ENCODE peak calls at places on chromosomes 12 and 14, in ten cellular contexts. K, G, V, U, P, J, M, N, W and Q are unnamed samples.

GRCh38 chr14:51652168-51653095 is 722 bp downstream of the FRMD6 start:
- DNase-seq in K (peak; percentile 2), G (peak; percentile 43), V (no peak), U (peak; percentile 48), P (no peak), J (peak; percentile 43), M (peak; percentile 62), N (no peak), W (peak; percentile 26), Q (peak; percentile 88)

GRCh38 chr14:103502877-103503276 is 19.8 kb downstream of the CKB start:
- DNase-seq in K (no peak), G (no peak), V (no peak), U (no peak), P (no peak), J (no peak), M (no peak), N (no peak), W (no peak), Q (no peak)

GRCh38 chr12:111841750-111842555 is at the start of gene MAPKAPK5:
- DNase-seq in K (peak; percentile 96), G (peak; percentile 92), V (peak; percentile 97), U (peak; percentile 84), P (peak; percentile 96), J (peak; percentile 94), M (peak; percentile 98), N (peak; percentile 74), W (peak; percentile 99), Q (peak; percentile 93)

GRCh38 chr14:63268746-63269145 is 50.0 kb downstream of the GPHB5 start:
- DNase-seq in K (no peak), G (no peak), V (no peak), U (no peak), P (no peak), J (no peak), M (no peak), N (no peak), W (no peak), Q (no peak)

GRCh38 chr14:91732439-91732838 is 553 bp upstream of the CATSPERB start:
- DNase-seq in K (no peak), G (no peak), V (no peak), U (no peak), P (no peak), J (no peak), M (no peak), N (no peak), W (no peak), Q (no peak)

GRCh38 chr12:54259194-54260011 is 20.5 kb downstream of the CBX5 start:
- DNase-seq in K (peak; percentile 14), G (peak; percentile 90), V (peak; percentile 78), U (peak; percentile 76), P (peak; percentile 88), J (peak; percentile 82), M (peak; percentile 77), N (peak; percentile 38), W (peak; percentile 25), Q (peak; percentile 81)

GRCh38 chr14:69183735-69184134 is 7.6 kb upstream of the EXD2 start:
- DNase-seq in K (no peak), G (no peak), V (no peak), U (no peak), P (peak; percentile 57), J (no peak), M (no peak), N (no peak), W (no peak), Q (no peak)

GRCh38 chr12:41073633-41074576 is 114.2 kb upstream of the PDZRN4 start:
- DNase-seq in K (no peak), G (no peak), V (no peak), U (no peak), P (no peak), J (no peak), M (no peak), N (no peak), W (no peak), Q (no peak)

GRCh38 chr12:96208346-96208745 is 14.2 kb downstream of the ELK3 start:
- DNase-seq in K (no peak), G (no peak), V (no peak), U (no peak), P (peak; percentile 89), J (no peak), M (no peak), N (no peak), W (peak; percentile 25), Q (no peak)

GRCh38 chr14:61545716-61546455 is 149.4 kb upstream of the HIF1A start:
- DNase-seq in K (no peak), G (no peak), V (no peak), U (peak; percentile 22), P (no peak), J (no peak), M (no peak), N (no peak), W (no peak), Q (no peak)

GRCh38 chr12:29908154-29908553 is 124.4 kb upstream of the TMTC1 start:
- DNase-seq in K (no peak), G (no peak), V (no peak), U (no peak), P (no peak), J (no peak), M (no peak), N (no peak), W (no peak), Q (no peak)

GRCh38 chr12:19316420-19316819 is 122.9 kb upstream of the AEBP2 start:
- DNase-seq in K (no peak), G (no peak), V (no peak), U (no peak), P (peak; percentile 25), J (no peak), M (no peak), N (no peak), W (peak; percentile 9), Q (no peak)

GRCh38 chr12:25977047-25977446 is 18.6 kb downstream of the RASSF8 start:
- DNase-seq in K (no peak), G (no peak), V (no peak), U (no peak), P (peak; percentile 46), J (no peak), M (no peak), N (no peak), W (no peak), Q (no peak)

GRCh38 chr12:2271961-2272360 is 219.2 kb downstream of the CACNA1C start:
- DNase-seq in K (no peak), G (no peak), V (no peak), U (no peak), P (no peak), J (no peak), M (no peak), N (no peak), W (no peak), Q (no peak)

GRCh38 chr14:103867523-103867953 is 20.2 kb upstream of the PPP1R13B start:
- DNase-seq in K (no peak), G (peak; percentile 93), V (peak; percentile 81), U (no peak), P (no peak), J (peak; percentile 78), M (no peak), N (no peak), W (no peak), Q (no peak)

GRCh38 chr14:50362791-50363733 is 33.6 kb downstream of the CDKL1 start:
- DNase-seq in K (no peak), G (no peak), V (no peak), U (no peak), P (no peak), J (no peak), M (no peak), N (no peak), W (no peak), Q (no peak)

GRCh38 chr14:42855159-42855558 is 1248.5 kb downstream of the LRFN5 start:
- DNase-seq in K (no peak), G (no peak), V (no peak), U (no peak), P (peak; percentile 51), J (no peak), M (no peak), N (no peak), W (no peak), Q (no peak)

GRCh38 chr14:35390577-35391387 is 13.8 kb downstream of the NFKBIA start:
- DNase-seq in K (no peak), G (no peak), V (no peak), U (no peak), P (no peak), J (no peak), M (no peak), N (no peak), W (peak; percentile 37), Q (no peak)

GRCh38 chr12:12899530-12900380 is 8.4 kb downstream of the GPRC5A start:
- DNase-seq in K (no peak), G (no peak), V (no peak), U (peak; percentile 4), P (peak; percentile 97), J (no peak), M (peak; percentile 44), N (no peak), W (peak; percentile 82), Q (no peak)
- H3K27ac ChIP-seq in K (no peak overlapping the region), G (no peak overlapping the region), V (peak overlapping the region; percentile 32), U (no peak overlapping the region), P (peak overlapping the region; percentile 95), J (peak overlapping the region; percentile 5), M (peak overlapping the region; percentile 81), N (peak overlapping the region; percentile 96), W (peak overlapping the region; percentile 83), Q (no peak overlapping the region)

DNA sequence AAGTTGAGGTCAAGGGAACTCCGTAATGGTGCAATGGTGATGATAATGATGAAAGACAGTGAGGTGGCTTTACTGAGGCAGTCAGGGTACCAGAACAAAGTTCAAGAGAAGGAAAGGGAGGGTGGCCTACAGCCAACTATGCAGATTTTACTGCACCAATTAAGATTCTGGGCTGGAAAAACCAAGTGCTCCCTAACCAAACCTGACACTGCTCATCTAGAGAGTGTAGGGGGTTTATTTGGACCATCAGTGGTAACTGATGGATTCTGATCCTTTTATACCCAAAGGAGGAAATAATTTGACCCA is 387 bp downstream of the LRRC9 start:
- DNase-seq in K (no peak), G (no peak), V (no peak), U (no peak), P (peak; percentile 3), J (no peak), M (no peak), N (no peak), W (no peak), Q (no peak)
- H3K4me3 ChIP-seq in K (peak overlapping the region; percentile 72), G (no peak overlapping the region), V (no peak overlapping the region), U (peak overlapping the region; percentile 79), P (no peak overlapping the region), J (no peak overlapping the region), M (no peak overlapping the region), N (no peak overlapping the region), W (no peak overlapping the region), Q (no peak overlapping the region)

GRCh38 chr12:3644103-3644502 is 108.8 kb downstream of the CRACR2A start:
- DNase-seq in K (no peak), G (no peak), V (no peak), U (no peak), P (no peak), J (no peak), M (no peak), N (no peak), W (no peak), Q (no peak)
- TF ChIP-seq CTCF in K (no peak), G (no peak), V (no peak), U (peak; percentile 23), P (no peak), J (no peak), M (no peak), N (no peak), W (peak; percentile 33), Q (no peak)

GRCh38 chr14:25111061-25111601 is 61.2 kb upstream of the STXBP6 start:
- DNase-seq in K (no peak), G (peak; percentile 32), V (no peak), U (no peak), P (peak; percentile 75), J (peak; percentile 36), M (no peak), N (no peak), W (no peak), Q (no peak)
- H3K27ac ChIP-seq in K (no peak overlapping the region), G (no peak overlapping the region), V (no peak overlapping the region), U (peak overlapping the region; percentile 5), P (peak overlapping the region; percentile 80), J (peak overlapping the region; percentile 82), M (no peak overlapping the region), N (peak overlapping the region; percentile 8), W (no peak overlapping the region), Q (no peak overlapping the region)

GRCh38 chr12:124646385-124647230 is 79.2 kb upstream of the NCOR2 start:
- DNase-seq in K (no peak), G (no peak), V (peak; percentile 87), U (peak; percentile 71), P (no peak), J (no peak), M (peak; percentile 45), N (no peak), W (no peak), Q (peak; percentile 85)
- H3K4me3 ChIP-seq in K (peak overlapping the region; percentile 30), G (no peak overlapping the region), V (no peak overlapping the region), U (peak overlapping the region; percentile 21), P (no peak overlapping the region), J (no peak overlapping the region), M (no peak overlapping the region), N (no peak overlapping the region), W (no peak overlapping the region), Q (no peak overlapping the region)